ENCODE peak calls at places on chromosomes 16 and 17, in seven cellular contexts. One of them, this sample, is unnamed.

GRCh38 chr17:78347453-78347852 is 12.4 kb downstream of the SOCS3 start:
- DNase-seq in tibial artery: no peak
- DNase-seq in colonic mucosa: no peak
- DNase-seq in fibroblast of villous mesenchyme: no peak
- DNase-seq in CD4-positive, alpha-beta memory T cell: no peak
- DNase-seq in CD8-positive, alpha-beta memory T cell: no peak
- DNase-seq in left ventricle myocardium inferior: no peak
- DNase-seq in this sample: no peak

GRCh38 chr16:48361540-48361939 is 23.7 kb downstream of the SIAH1 start:
- DNase-seq in fibroblast of villous mesenchyme: no peak
- DNase-seq in colonic mucosa: no peak
- DNase-seq in CD4-positive, alpha-beta memory T cell: no peak
- DNase-seq in CD8-positive, alpha-beta memory T cell: no peak
- DNase-seq in tibial artery: no peak
- DNase-seq in left ventricle myocardium inferior: no peak
- DNase-seq in this sample: no peak

GRCh38 chr16:20612551-20613470 is 36.6 kb upstream of the ACSM2B start:
- DNase-seq in CD8-positive, alpha-beta memory T cell: no peak
- DNase-seq in fibroblast of villous mesenchyme: no peak
- DNase-seq in colonic mucosa: peak; percentile 52
- DNase-seq in tibial artery: peak; percentile 92
- DNase-seq in CD4-positive, alpha-beta memory T cell: no peak
- DNase-seq in left ventricle myocardium inferior: peak; percentile 66
- DNase-seq in this sample: no peak

GRCh38 chr17:46035112-46035818 is 36.2 kb downstream of the STH start:
- DNase-seq in CD4-positive, alpha-beta memory T cell: peak; percentile 57
- DNase-seq in CD8-positive, alpha-beta memory T cell: no peak
- DNase-seq in fibroblast of villous mesenchyme: no peak
- DNase-seq in tibial artery: no peak
- DNase-seq in left ventricle myocardium inferior: no peak
- DNase-seq in colonic mucosa: no peak
- DNase-seq in this sample: no peak

GRCh38 chr17:56598471-56598870 is 5.0 kb downstream of the NOG start:
- DNase-seq in CD8-positive, alpha-beta memory T cell: no peak
- DNase-seq in tibial artery: no peak
- DNase-seq in left ventricle myocardium inferior: no peak
- DNase-seq in fibroblast of villous mesenchyme: no peak
- DNase-seq in colonic mucosa: no peak
- DNase-seq in CD4-positive, alpha-beta memory T cell: no peak
- DNase-seq in this sample: no peak

GRCh38 chr17:78124081-78124835 is 4.3 kb downstream of the TMC6 start:
- DNase-seq in CD4-positive, alpha-beta memory T cell: no peak
- DNase-seq in CD8-positive, alpha-beta memory T cell: no peak
- DNase-seq in fibroblast of villous mesenchyme: no peak
- DNase-seq in left ventricle myocardium inferior: no peak
- DNase-seq in colonic mucosa: no peak
- DNase-seq in tibial artery: no peak
- DNase-seq in this sample: no peak

GRCh38 chr17:82927311-82927660 is 87.5 kb upstream of the ZNF750 start:
- DNase-seq in tibial artery: no peak
- DNase-seq in fibroblast of villous mesenchyme: no peak
- DNase-seq in left ventricle myocardium inferior: no peak
- DNase-seq in CD8-positive, alpha-beta memory T cell: no peak
- DNase-seq in CD4-positive, alpha-beta memory T cell: no peak
- DNase-seq in colonic mucosa: no peak
- DNase-seq in this sample: no peak

GRCh38 chr17:71959129-71959528 is 161.7 kb upstream of the SOX9 start:
- DNase-seq in fibroblast of villous mesenchyme: peak; percentile 2
- DNase-seq in CD4-positive, alpha-beta memory T cell: no peak
- DNase-seq in left ventricle myocardium inferior: no peak
- DNase-seq in tibial artery: no peak
- DNase-seq in CD8-positive, alpha-beta memory T cell: no peak
- DNase-seq in colonic mucosa: no peak
- DNase-seq in this sample: no peak

GRCh38 chr16:53412549-53412948 is 21.7 kb upstream of the RBL2 start:
- DNase-seq in colonic mucosa: no peak
- DNase-seq in left ventricle myocardium inferior: no peak
- DNase-seq in CD8-positive, alpha-beta memory T cell: no peak
- DNase-seq in fibroblast of villous mesenchyme: no peak
- DNase-seq in tibial artery: no peak
- DNase-seq in CD4-positive, alpha-beta memory T cell: no peak
- DNase-seq in this sample: no peak

GRCh38 chr17:47791025-47791424 is 30.6 kb downstream of the OSBPL7 start:
- DNase-seq in colonic mucosa: no peak
- DNase-seq in CD8-positive, alpha-beta memory T cell: no peak
- DNase-seq in tibial artery: no peak
- DNase-seq in left ventricle myocardium inferior: no peak
- DNase-seq in fibroblast of villous mesenchyme: no peak
- DNase-seq in CD4-positive, alpha-beta memory T cell: no peak
- DNase-seq in this sample: no peak

GRCh38 chr16:80931661-80931984 is 75.1 kb downstream of the CMC2 start:
- DNase-seq in colonic mucosa: no peak
- DNase-seq in CD8-positive, alpha-beta memory T cell: no peak
- DNase-seq in fibroblast of villous mesenchyme: no peak
- DNase-seq in CD4-positive, alpha-beta memory T cell: no peak
- DNase-seq in tibial artery: no peak
- DNase-seq in left ventricle myocardium inferior: no peak
- DNase-seq in this sample: no peak

GRCh38 chr17:83177611-83178532 is 98.5 kb downstream of the METRNL start:
- DNase-seq in left ventricle myocardium inferior: no peak
- DNase-seq in CD8-positive, alpha-beta memory T cell: no peak
- DNase-seq in tibial artery: no peak
- DNase-seq in colonic mucosa: peak; percentile 12
- DNase-seq in CD4-positive, alpha-beta memory T cell: no peak
- DNase-seq in fibroblast of villous mesenchyme: no peak
- DNase-seq in this sample: no peak

GRCh38 chr16:23286131-23286532 is 16.0 kb upstream of the SCNN1B start:
- DNase-seq in fibroblast of villous mesenchyme: no peak
- DNase-seq in tibial artery: no peak
- DNase-seq in colonic mucosa: no peak
- DNase-seq in CD8-positive, alpha-beta memory T cell: no peak
- DNase-seq in CD4-positive, alpha-beta memory T cell: no peak
- DNase-seq in left ventricle myocardium inferior: no peak
- DNase-seq in this sample: no peak

GRCh38 chr17:79607941-79608728 is 2.7 kb downstream of the RBFOX3 start:
- DNase-seq in left ventricle myocardium inferior: no peak
- DNase-seq in tibial artery: no peak
- DNase-seq in CD8-positive, alpha-beta memory T cell: no peak
- DNase-seq in CD4-positive, alpha-beta memory T cell: no peak
- DNase-seq in fibroblast of villous mesenchyme: peak; percentile 13
- DNase-seq in colonic mucosa: no peak
- DNase-seq in this sample: no peak

DNA sequence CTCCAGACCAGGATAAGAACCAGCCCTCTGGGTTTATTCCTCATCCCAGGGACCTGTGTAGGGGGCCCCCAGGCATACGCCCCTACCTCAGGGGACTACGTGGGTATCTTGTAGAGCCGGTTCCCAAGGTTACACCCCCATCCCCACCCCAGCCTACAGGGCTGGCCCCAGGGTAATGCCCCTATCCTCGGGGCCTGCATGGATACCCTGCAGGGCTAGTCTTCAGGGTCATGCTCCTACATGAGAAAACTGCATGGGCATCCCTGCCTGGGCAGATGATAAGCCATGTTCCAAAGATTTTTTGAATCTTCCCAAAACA is 14.2 kb downstream of the HDAC5 start:
- DNase-seq in tibial artery: no peak
- DNase-seq in fibroblast of villous mesenchyme: no peak
- DNase-seq in CD8-positive, alpha-beta memory T cell: no peak
- DNase-seq in left ventricle myocardium inferior: no peak
- DNase-seq in colonic mucosa: no peak
- DNase-seq in CD4-positive, alpha-beta memory T cell: no peak
- DNase-seq in this sample: no peak
- H3K4me3 ChIP-seq in tibial artery: peak overlapping the region; percentile 56
- H3K4me3 ChIP-seq in fibroblast of villous mesenchyme: no peak overlapping the region
- H3K4me3 ChIP-seq in CD8-positive, alpha-beta memory T cell: no peak overlapping the region
- H3K4me3 ChIP-seq in left ventricle myocardium inferior: peak overlapping the region; percentile 71
- H3K4me3 ChIP-seq in colonic mucosa: no peak overlapping the region
- H3K4me3 ChIP-seq in CD4-positive, alpha-beta memory T cell: no peak overlapping the region
- H3K4me3 ChIP-seq in this sample: no peak overlapping the region

GRCh38 chr17:40616592-40616991 is 31.0 kb downstream of the SMARCE1 start:
- DNase-seq in colonic mucosa: no peak
- DNase-seq in fibroblast of villous mesenchyme: no peak
- DNase-seq in CD4-positive, alpha-beta memory T cell: no peak
- DNase-seq in left ventricle myocardium inferior: no peak
- DNase-seq in tibial artery: no peak
- DNase-seq in CD8-positive, alpha-beta memory T cell: no peak
- DNase-seq in this sample: no peak

GRCh38 chr17:40614431-40615294 is 33.0 kb downstream of the SMARCE1 start:
- DNase-seq in left ventricle myocardium inferior: no peak
- DNase-seq in CD4-positive, alpha-beta memory T cell: no peak
- DNase-seq in tibial artery: no peak
- DNase-seq in colonic mucosa: no peak
- DNase-seq in fibroblast of villous mesenchyme: no peak
- DNase-seq in CD8-positive, alpha-beta memory T cell: no peak
- DNase-seq in this sample: no peak

GRCh38 chr17:40617678-40618240 is 29.9 kb downstream of the SMARCE1 start:
- DNase-seq in CD8-positive, alpha-beta memory T cell: no peak
- DNase-seq in colonic mucosa: peak; percentile 46
- DNase-seq in CD4-positive, alpha-beta memory T cell: no peak
- DNase-seq in fibroblast of villous mesenchyme: no peak
- DNase-seq in tibial artery: no peak
- DNase-seq in left ventricle myocardium inferior: no peak
- DNase-seq in this sample: no peak

GRCh38 chr17:40615295-40615988 is 32.2 kb downstream of the SMARCE1 start:
- DNase-seq in CD4-positive, alpha-beta memory T cell: peak; percentile 70
- DNase-seq in CD8-positive, alpha-beta memory T cell: no peak
- DNase-seq in left ventricle myocardium inferior: no peak
- DNase-seq in colonic mucosa: peak; percentile 63
- DNase-seq in tibial artery: no peak
- DNase-seq in fibroblast of villous mesenchyme: peak; percentile 46
- DNase-seq in this sample: peak; percentile 67

DNA sequence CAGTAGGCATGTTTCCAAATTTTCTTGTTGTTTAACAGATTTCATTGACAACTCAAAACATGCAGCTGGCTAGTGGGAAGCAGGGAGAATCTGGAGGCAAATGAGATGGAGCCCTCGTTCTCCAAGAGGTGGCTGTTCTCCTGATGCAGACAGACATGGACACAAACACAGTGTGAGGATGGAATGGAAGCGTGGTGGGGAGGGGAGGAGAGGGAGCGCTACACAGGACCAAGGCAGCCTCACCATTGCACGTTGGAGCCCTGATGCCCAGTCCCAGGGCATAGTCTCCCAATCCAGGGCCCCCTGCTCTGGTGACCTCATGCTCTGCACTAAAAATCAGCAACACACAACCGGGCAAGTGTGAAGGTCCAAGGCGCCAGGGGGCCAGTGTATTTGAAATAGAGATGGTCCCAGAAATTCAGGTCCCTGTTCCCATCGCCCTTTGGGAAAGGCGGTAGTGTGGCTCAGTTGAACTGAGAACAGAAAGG is 31.6 kb downstream of the SMARCE1 start:
- DNase-seq in CD8-positive, alpha-beta memory T cell: no peak
- DNase-seq in left ventricle myocardium inferior: no peak
- DNase-seq in colonic mucosa: no peak
- DNase-seq in tibial artery: no peak
- DNase-seq in fibroblast of villous mesenchyme: no peak
- DNase-seq in CD4-positive, alpha-beta memory T cell: no peak
- DNase-seq in this sample: no peak
- H3K4me3 ChIP-seq in CD8-positive, alpha-beta memory T cell: peak overlapping the region; percentile 25
- H3K4me3 ChIP-seq in left ventricle myocardium inferior: no peak overlapping the region
- H3K4me3 ChIP-seq in colonic mucosa: no peak overlapping the region
- H3K4me3 ChIP-seq in tibial artery: no peak overlapping the region
- H3K4me3 ChIP-seq in fibroblast of villous mesenchyme: no peak overlapping the region
- H3K4me3 ChIP-seq in CD4-positive, alpha-beta memory T cell: no peak overlapping the region
- H3K4me3 ChIP-seq in this sample: no peak overlapping the region

GRCh38 chr16:89357460-89357859 is 132.9 kb downstream of the ANKRD11 start:
- DNase-seq in left ventricle myocardium inferior: peak; percentile 55
- DNase-seq in CD8-positive, alpha-beta memory T cell: no peak
- DNase-seq in colonic mucosa: no peak
- DNase-seq in fibroblast of villous mesenchyme: no peak
- DNase-seq in tibial artery: no peak
- DNase-seq in CD4-positive, alpha-beta memory T cell: no peak
- DNase-seq in this sample: no peak

GRCh38 chr16:89360760-89361435 is 129.5 kb downstream of the ANKRD11 start:
- DNase-seq in fibroblast of villous mesenchyme: no peak
- DNase-seq in tibial artery: no peak
- DNase-seq in left ventricle myocardium inferior: no peak
- DNase-seq in colonic mucosa: no peak
- DNase-seq in CD8-positive, alpha-beta memory T cell: peak; percentile 60
- DNase-seq in CD4-positive, alpha-beta memory T cell: peak; percentile 90
- DNase-seq in this sample: peak; percentile 72

GRCh38 chr16:89357055-89357454 is 133.3 kb downstream of the ANKRD11 start:
- DNase-seq in CD8-positive, alpha-beta memory T cell: no peak
- DNase-seq in left ventricle myocardium inferior: no peak
- DNase-seq in CD4-positive, alpha-beta memory T cell: no peak
- DNase-seq in colonic mucosa: no peak
- DNase-seq in fibroblast of villous mesenchyme: no peak
- DNase-seq in tibial artery: no peak
- DNase-seq in this sample: no peak

GRCh38 chr16:89359296-89360147 is 130.8 kb downstream of the ANKRD11 start:
- DNase-seq in tibial artery: peak; percentile 75
- DNase-seq in CD8-positive, alpha-beta memory T cell: no peak
- DNase-seq in CD4-positive, alpha-beta memory T cell: no peak
- DNase-seq in fibroblast of villous mesenchyme: no peak
- DNase-seq in left ventricle myocardium inferior: no peak
- DNase-seq in colonic mucosa: no peak
- DNase-seq in this sample: no peak

DNA sequence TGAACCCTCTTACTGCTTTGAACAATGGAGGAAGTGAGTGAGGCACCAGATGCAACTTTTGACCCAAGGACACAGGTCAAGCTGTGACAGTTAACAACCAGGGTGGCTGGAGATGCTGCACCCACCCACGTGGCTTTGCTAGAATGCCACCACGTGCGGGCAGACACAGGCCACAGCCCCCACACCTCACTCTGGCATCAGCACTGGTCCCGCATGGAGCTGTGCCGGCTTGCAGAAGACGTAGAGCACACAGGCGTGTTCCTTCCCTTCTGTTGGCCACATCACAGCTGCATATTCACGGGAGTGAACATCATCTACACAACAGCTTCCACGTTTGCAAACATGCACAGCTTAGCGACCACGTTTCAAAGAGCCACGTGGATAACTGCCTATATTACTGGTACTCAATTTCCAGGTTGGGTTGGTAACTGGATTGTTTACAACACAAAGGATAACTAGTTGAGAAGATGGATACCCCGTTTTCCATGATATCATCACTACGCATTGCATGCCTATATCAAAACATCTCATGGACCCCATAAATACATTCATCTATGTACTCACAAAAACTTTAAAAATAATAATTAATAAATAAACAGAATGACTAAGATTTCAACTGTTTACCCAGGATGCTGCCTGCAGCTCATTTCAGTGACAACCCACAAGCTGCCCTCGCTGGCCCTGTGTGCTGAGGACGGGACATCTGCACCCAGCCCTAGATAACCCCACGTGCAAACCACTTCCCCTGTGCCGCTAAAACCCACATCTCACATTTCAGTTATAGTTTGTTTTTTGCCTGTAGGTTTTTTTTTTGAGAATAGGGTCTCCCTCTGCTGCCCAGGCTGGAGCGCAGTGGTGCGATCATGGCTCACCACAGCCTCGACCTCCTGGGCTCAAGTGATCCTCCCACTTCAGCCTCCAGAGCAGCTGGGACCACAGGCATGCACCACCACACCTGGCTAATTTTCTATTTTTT is 132.0 kb downstream of the ANKRD11 start:
- DNase-seq in tibial artery: no peak
- DNase-seq in CD8-positive, alpha-beta memory T cell: peak; percentile 38
- DNase-seq in left ventricle myocardium inferior: no peak
- DNase-seq in fibroblast of villous mesenchyme: no peak
- DNase-seq in colonic mucosa: no peak
- DNase-seq in CD4-positive, alpha-beta memory T cell: peak; percentile 78
- DNase-seq in this sample: no peak
- H3K4me3 ChIP-seq in tibial artery: no peak overlapping the region
- H3K4me3 ChIP-seq in CD8-positive, alpha-beta memory T cell: peak overlapping the region; percentile 10
- H3K4me3 ChIP-seq in left ventricle myocardium inferior: no peak overlapping the region
- H3K4me3 ChIP-seq in fibroblast of villous mesenchyme: no peak overlapping the region
- H3K4me3 ChIP-seq in colonic mucosa: no peak overlapping the region
- H3K4me3 ChIP-seq in CD4-positive, alpha-beta memory T cell: no peak overlapping the region
- H3K4me3 ChIP-seq in this sample: no peak overlapping the region

GRCh38 chr16:76038097-76038496 is 239.1 kb upstream of the CNTNAP4 start:
- DNase-seq in CD8-positive, alpha-beta memory T cell: no peak
- DNase-seq in tibial artery: no peak
- DNase-seq in CD4-positive, alpha-beta memory T cell: no peak
- DNase-seq in fibroblast of villous mesenchyme: no peak
- DNase-seq in colonic mucosa: no peak
- DNase-seq in left ventricle myocardium inferior: no peak
- DNase-seq in this sample: no peak
- H3K4me3 ChIP-seq in CD8-positive, alpha-beta memory T cell: no peak overlapping the region
- H3K4me3 ChIP-seq in tibial artery: no peak overlapping the region
- H3K4me3 ChIP-seq in CD4-positive, alpha-beta memory T cell: no peak overlapping the region
- H3K4me3 ChIP-seq in fibroblast of villous mesenchyme: no peak overlapping the region
- H3K4me3 ChIP-seq in colonic mucosa: no peak overlapping the region
- H3K4me3 ChIP-seq in left ventricle myocardium inferior: no peak overlapping the region
- H3K4me3 ChIP-seq in this sample: no peak overlapping the region

This sample was measured in GM12864.